ENCODE peak calls at places on chromosomes 4 and X, in nine cellular contexts. One of them, this sample, is unnamed.

GRCh38 chr4:85756938-85757337 is 282.0 kb downstream of the ARHGAP24 start:
- DNase-seq in T-helper 2 cell: no peak
- DNase-seq in cardiac fibroblast: peak
- DNase-seq in lower leg skin: no peak
- DNase-seq in neuronal stem cell: no peak
- DNase-seq in MM.1S: no peak
- DNase-seq in occipital lobe: no peak
- DNase-seq in head of caudate nucleus: no peak
- DNase-seq in spleen: no peak
- DNase-seq in this sample: no peak

GRCh38 chr4:171203425-171203824 is 609.8 kb upstream of the GALNTL6 start:
- DNase-seq in cardiac fibroblast: no peak
- DNase-seq in neuronal stem cell: no peak
- DNase-seq in lower leg skin: no peak
- DNase-seq in T-helper 2 cell: no peak
- DNase-seq in occipital lobe: no peak
- DNase-seq in head of caudate nucleus: no peak
- DNase-seq in MM.1S: no peak
- DNase-seq in spleen: no peak
- DNase-seq in this sample: no peak

GRCh38 chr4:65241257-65241997 is 428.9 kb downstream of the EPHA5 start:
- DNase-seq in spleen: no peak
- DNase-seq in lower leg skin: no peak
- DNase-seq in MM.1S: no peak
- DNase-seq in occipital lobe: no peak
- DNase-seq in neuronal stem cell: no peak
- DNase-seq in T-helper 2 cell: no peak
- DNase-seq in cardiac fibroblast: no peak
- DNase-seq in head of caudate nucleus: no peak
- DNase-seq in this sample: no peak

GRCh38 chr4:186137193-186137792 is 32.8 kb downstream of the FAM149A start:
- DNase-seq in cardiac fibroblast: peak
- DNase-seq in MM.1S: peak
- DNase-seq in occipital lobe: no peak
- DNase-seq in T-helper 2 cell: no peak
- DNase-seq in spleen: no peak
- DNase-seq in neuronal stem cell: no peak
- DNase-seq in head of caudate nucleus: no peak
- DNase-seq in lower leg skin: no peak
- DNase-seq in this sample: no peak

GRCh38 chr4:167032876-167033275 is 201.4 kb downstream of the SPOCK3 start:
- DNase-seq in head of caudate nucleus: no peak
- DNase-seq in MM.1S: no peak
- DNase-seq in T-helper 2 cell: no peak
- DNase-seq in lower leg skin: no peak
- DNase-seq in cardiac fibroblast: peak
- DNase-seq in spleen: no peak
- DNase-seq in occipital lobe: no peak
- DNase-seq in neuronal stem cell: no peak
- DNase-seq in this sample: no peak

GRCh38 chr4:119730644-119730995 is 102.0 kb upstream of the PDE5A start:
- DNase-seq in cardiac fibroblast: no peak
- DNase-seq in neuronal stem cell: no peak
- DNase-seq in occipital lobe: no peak
- DNase-seq in spleen: no peak
- DNase-seq in T-helper 2 cell: no peak
- DNase-seq in MM.1S: no peak
- DNase-seq in head of caudate nucleus: no peak
- DNase-seq in lower leg skin: no peak
- DNase-seq in this sample: no peak

GRCh38 chr4:38160487-38161207 is 200.4 kb downstream of the PTTG2 start:
- DNase-seq in T-helper 2 cell: no peak
- DNase-seq in occipital lobe: no peak
- DNase-seq in neuronal stem cell: peak
- DNase-seq in spleen: no peak
- DNase-seq in lower leg skin: peak
- DNase-seq in head of caudate nucleus: no peak
- DNase-seq in MM.1S: no peak
- DNase-seq in cardiac fibroblast: peak
- DNase-seq in this sample: no peak

GRCh38 chr4:19375405-19375804 is 876.3 kb upstream of the SLIT2 start:
- DNase-seq in cardiac fibroblast: no peak
- DNase-seq in occipital lobe: no peak
- DNase-seq in T-helper 2 cell: no peak
- DNase-seq in head of caudate nucleus: no peak
- DNase-seq in lower leg skin: no peak
- DNase-seq in neuronal stem cell: peak
- DNase-seq in spleen: no peak
- DNase-seq in MM.1S: no peak
- DNase-seq in this sample: no peak

GRCh38 chrX:148416931-148417330 is 83.5 kb upstream of the AFF2 start:
- DNase-seq in spleen: no peak
- DNase-seq in occipital lobe: no peak
- DNase-seq in T-helper 2 cell: no peak
- DNase-seq in MM.1S: no peak
- DNase-seq in lower leg skin: no peak
- DNase-seq in cardiac fibroblast: peak
- DNase-seq in head of caudate nucleus: no peak
- DNase-seq in neuronal stem cell: no peak
- DNase-seq in this sample: no peak

GRCh38 chr4:155388162-155388561 is 11.4 kb upstream of the MAP9 start:
- DNase-seq in spleen: no peak
- DNase-seq in head of caudate nucleus: no peak
- DNase-seq in cardiac fibroblast: no peak
- DNase-seq in T-helper 2 cell: no peak
- DNase-seq in neuronal stem cell: no peak
- DNase-seq in lower leg skin: no peak
- DNase-seq in occipital lobe: no peak
- DNase-seq in MM.1S: no peak
- DNase-seq in this sample: no peak

GRCh38 chrX:111035256-111035655 is 60.7 kb upstream of the PAK3 start:
- DNase-seq in MM.1S: no peak
- DNase-seq in neuronal stem cell: no peak
- DNase-seq in T-helper 2 cell: no peak
- DNase-seq in spleen: no peak
- DNase-seq in lower leg skin: no peak
- DNase-seq in occipital lobe: no peak
- DNase-seq in cardiac fibroblast: no peak
- DNase-seq in head of caudate nucleus: no peak
- DNase-seq in this sample: no peak

GRCh38 chr4:153643406-153644016 is 40.6 kb upstream of the TLR2 start:
- DNase-seq in neuronal stem cell: no peak
- DNase-seq in head of caudate nucleus: no peak
- DNase-seq in spleen: no peak
- DNase-seq in MM.1S: peak
- DNase-seq in cardiac fibroblast: peak
- DNase-seq in occipital lobe: no peak
- DNase-seq in T-helper 2 cell: no peak
- DNase-seq in lower leg skin: no peak
- DNase-seq in this sample: no peak

GRCh38 chr4:139458999-139459398 is 5.1 kb downstream of the RAB33B start:
- DNase-seq in lower leg skin: no peak
- DNase-seq in MM.1S: no peak
- DNase-seq in T-helper 2 cell: no peak
- DNase-seq in head of caudate nucleus: no peak
- DNase-seq in spleen: no peak
- DNase-seq in occipital lobe: no peak
- DNase-seq in neuronal stem cell: no peak
- DNase-seq in cardiac fibroblast: no peak
- DNase-seq in this sample: no peak

GRCh38 chr4:1055721-1056590 is 44.5 kb downstream of the FGFRL1 start:
- DNase-seq in neuronal stem cell: no peak
- DNase-seq in head of caudate nucleus: peak
- DNase-seq in MM.1S: no peak
- DNase-seq in lower leg skin: no peak
- DNase-seq in T-helper 2 cell: peak
- DNase-seq in occipital lobe: no peak
- DNase-seq in cardiac fibroblast: peak
- DNase-seq in spleen: peak
- DNase-seq in this sample: peak

GRCh38 chr4:38328963-38329729 is 334.9 kb upstream of the KLF3 start:
- DNase-seq in lower leg skin: no peak
- DNase-seq in head of caudate nucleus: no peak
- DNase-seq in cardiac fibroblast: no peak
- DNase-seq in T-helper 2 cell: no peak
- DNase-seq in spleen: no peak
- DNase-seq in occipital lobe: no peak
- DNase-seq in neuronal stem cell: no peak
- DNase-seq in MM.1S: no peak
- DNase-seq in this sample: no peak

GRCh38 chr4:139845481-139846093 is 180.0 kb downstream of the MGST2 start:
- DNase-seq in T-helper 2 cell: no peak
- DNase-seq in lower leg skin: no peak
- DNase-seq in cardiac fibroblast: no peak
- DNase-seq in head of caudate nucleus: no peak
- DNase-seq in spleen: no peak
- DNase-seq in neuronal stem cell: no peak
- DNase-seq in MM.1S: no peak
- DNase-seq in occipital lobe: no peak
- DNase-seq in this sample: no peak

GRCh38 chrX:103640401-103641155 is 11.8 kb downstream of the TCEAL1 start:
- DNase-seq in MM.1S: no peak
- DNase-seq in cardiac fibroblast: no peak
- DNase-seq in spleen: no peak
- DNase-seq in neuronal stem cell: no peak
- DNase-seq in head of caudate nucleus: no peak
- DNase-seq in occipital lobe: no peak
- DNase-seq in T-helper 2 cell: no peak
- DNase-seq in lower leg skin: no peak
- DNase-seq in this sample: no peak

GRCh38 chrX:141405486-141405877 is 163.2 kb upstream of the SPANXC start:
- DNase-seq in occipital lobe: no peak
- DNase-seq in spleen: no peak
- DNase-seq in cardiac fibroblast: peak
- DNase-seq in head of caudate nucleus: no peak
- DNase-seq in MM.1S: no peak
- DNase-seq in lower leg skin: no peak
- DNase-seq in T-helper 2 cell: no peak
- DNase-seq in neuronal stem cell: no peak
- DNase-seq in this sample: no peak

GRCh38 chr4:20271954-20272353 is 20.2 kb downstream of the SLIT2 start:
- DNase-seq in spleen: no peak
- DNase-seq in neuronal stem cell: no peak
- DNase-seq in occipital lobe: no peak
- DNase-seq in T-helper 2 cell: no peak
- DNase-seq in MM.1S: no peak
- DNase-seq in head of caudate nucleus: no peak
- DNase-seq in lower leg skin: no peak
- DNase-seq in cardiac fibroblast: no peak
- DNase-seq in this sample: no peak

GRCh38 chr4:168993724-168994510 is 16.1 kb downstream of the CBR4 start:
- DNase-seq in T-helper 2 cell: no peak
- DNase-seq in occipital lobe: no peak
- DNase-seq in spleen: no peak
- DNase-seq in cardiac fibroblast: peak
- DNase-seq in MM.1S: no peak
- DNase-seq in head of caudate nucleus: no peak
- DNase-seq in lower leg skin: no peak
- DNase-seq in neuronal stem cell: no peak
- DNase-seq in this sample: no peak

GRCh38 chr4:130542953-130543352 is 1447.0 kb downstream of the C4orf33 start:
- DNase-seq in cardiac fibroblast: no peak
- DNase-seq in neuronal stem cell: no peak
- DNase-seq in T-helper 2 cell: no peak
- DNase-seq in lower leg skin: no peak
- DNase-seq in MM.1S: no peak
- DNase-seq in head of caudate nucleus: no peak
- DNase-seq in occipital lobe: no peak
- DNase-seq in spleen: no peak
- DNase-seq in this sample: no peak

GRCh38 chr4:169612869-169613859 is 781 bp upstream of the NEK1 start:
- DNase-seq in T-helper 2 cell: peak
- DNase-seq in neuronal stem cell: peak
- DNase-seq in occipital lobe: peak
- DNase-seq in spleen: peak
- DNase-seq in lower leg skin: peak
- DNase-seq in cardiac fibroblast: peak
- DNase-seq in head of caudate nucleus: peak
- DNase-seq in MM.1S: peak
- DNase-seq in this sample: peak

GRCh38 chr4:155143512-155143911 is 64.9 kb upstream of the NPY2R start:
- DNase-seq in occipital lobe: no peak
- DNase-seq in spleen: no peak
- DNase-seq in neuronal stem cell: no peak
- DNase-seq in head of caudate nucleus: no peak
- DNase-seq in lower leg skin: no peak
- DNase-seq in T-helper 2 cell: no peak
- DNase-seq in cardiac fibroblast: no peak
- DNase-seq in MM.1S: no peak
- DNase-seq in this sample: no peak

GRCh38 chr4:20805716-20806115 is 105.5 kb downstream of the PACRGL start:
- DNase-seq in occipital lobe: no peak
- DNase-seq in head of caudate nucleus: no peak
- DNase-seq in neuronal stem cell: no peak
- DNase-seq in MM.1S: no peak
- DNase-seq in lower leg skin: no peak
- DNase-seq in T-helper 2 cell: no peak
- DNase-seq in spleen: no peak
- DNase-seq in cardiac fibroblast: no peak
- DNase-seq in this sample: no peak

GRCh38 chr4:145014365-145014764 is 83.6 kb downstream of the ANAPC10 start:
- DNase-seq in neuronal stem cell: no peak
- DNase-seq in MM.1S: no peak
- DNase-seq in spleen: no peak
- DNase-seq in cardiac fibroblast: no peak
- DNase-seq in occipital lobe: no peak
- DNase-seq in lower leg skin: no peak
- DNase-seq in head of caudate nucleus: no peak
- DNase-seq in T-helper 2 cell: no peak
- DNase-seq in this sample: no peak

GRCh38 chrX:39158801-39159657 is 357.8 kb downstream of the MID1IP1 start:
- DNase-seq in T-helper 2 cell: no peak
- DNase-seq in cardiac fibroblast: peak
- DNase-seq in lower leg skin: no peak
- DNase-seq in occipital lobe: no peak
- DNase-seq in spleen: no peak
- DNase-seq in MM.1S: peak
- DNase-seq in head of caudate nucleus: no peak
- DNase-seq in neuronal stem cell: no peak
- DNase-seq in this sample: no peak

GRCh38 chr4:86481429-86481828 is 112.7 kb upstream of the PTPN13 start:
- DNase-seq in occipital lobe: no peak
- DNase-seq in T-helper 2 cell: no peak
- DNase-seq in lower leg skin: no peak
- DNase-seq in MM.1S: no peak
- DNase-seq in cardiac fibroblast: no peak
- DNase-seq in spleen: no peak
- DNase-seq in head of caudate nucleus: no peak
- DNase-seq in neuronal stem cell: peak
- DNase-seq in this sample: no peak

GRCh38 chr4:117847849-117848248 is 186.4 kb upstream of the NDST3 start:
- DNase-seq in lower leg skin: no peak
- DNase-seq in head of caudate nucleus: no peak
- DNase-seq in spleen: no peak
- DNase-seq in MM.1S: no peak
- DNase-seq in cardiac fibroblast: no peak
- DNase-seq in occipital lobe: no peak
- DNase-seq in T-helper 2 cell: no peak
- DNase-seq in neuronal stem cell: no peak
- DNase-seq in this sample: no peak

GRCh38 chrX:153463031-153463430 is 7.3 kb downstream of the HAUS7 start:
- DNase-seq in cardiac fibroblast: no peak
- DNase-seq in occipital lobe: no peak
- DNase-seq in head of caudate nucleus: no peak
- DNase-seq in lower leg skin: no peak
- DNase-seq in spleen: no peak
- DNase-seq in MM.1S: no peak
- DNase-seq in neuronal stem cell: no peak
- DNase-seq in T-helper 2 cell: no peak
- DNase-seq in this sample: no peak

GRCh38 chr4:76147454-76148141 is 599 bp downstream of the NUP54 start:
- DNase-seq in cardiac fibroblast: peak
- DNase-seq in T-helper 2 cell: peak
- DNase-seq in MM.1S: peak
- DNase-seq in occipital lobe: peak
- DNase-seq in lower leg skin: peak
- DNase-seq in neuronal stem cell: peak
- DNase-seq in head of caudate nucleus: peak
- DNase-seq in spleen: no peak
- DNase-seq in this sample: no peak

GRCh38 chrX:46636223-46636622 is 62.7 kb downstream of the CHST7 start:
- DNase-seq in neuronal stem cell: no peak
- DNase-seq in lower leg skin: no peak
- DNase-seq in cardiac fibroblast: no peak
- DNase-seq in head of caudate nucleus: no peak
- DNase-seq in T-helper 2 cell: no peak
- DNase-seq in occipital lobe: no peak
- DNase-seq in spleen: no peak
- DNase-seq in MM.1S: no peak
- DNase-seq in this sample: no peak